ENCODE peak calls at places on chromosomes 6 and 20, in six cellular contexts. C, L, A, I, K and Q are unnamed samples.

GRCh38 chr20:41275181-41275793 is 42.2 kb downstream of the ZHX3 start:
- DNase-seq in C (no peak), L (no peak), A (peak), I (peak), K (no peak), Q (no peak)

GRCh38 chr6:46062312-46062711 is 46.7 kb upstream of the CLIC5 start:
- DNase-seq in C (no peak), L (no peak), A (no peak), I (no peak), K (peak), Q (no peak)

GRCh38 chr20:56983813-56984212 is 282.6 kb downstream of the BMP7 start:
- DNase-seq in C (no peak), L (no peak), A (no peak), I (no peak), K (no peak), Q (no peak)

GRCh38 chr6:12149944-12150510 is 137.9 kb downstream of the HIVEP1 start:
- DNase-seq in C (no peak), L (no peak), A (no peak), I (no peak), K (no peak), Q (peak)

GRCh38 chr6:45533394-45533793 is 155.7 kb upstream of the SUPT3H start:
- DNase-seq in C (no peak), L (no peak), A (no peak), I (peak), K (no peak), Q (no peak)

GRCh38 chr6:26172496-26172958 is 85.3 kb downstream of the HFE start:
- DNase-seq in C (peak), L (peak), A (peak), I (peak), K (no peak), Q (peak)

GRCh38 chr6:146985111-146985510 is 219.1 kb upstream of the STXBP5 start:
- DNase-seq in C (no peak), L (no peak), A (no peak), I (no peak), K (no peak), Q (peak)

GRCh38 chr6:141029908-141030307 is 1102.8 kb upstream of the GJE1 start:
- DNase-seq in C (no peak), L (no peak), A (no peak), I (no peak), K (no peak), Q (no peak)

GRCh38 chr6:84779917-84780316 is 15.5 kb upstream of the TBX18 start:
- DNase-seq in C (no peak), L (no peak), A (no peak), I (no peak), K (no peak), Q (no peak)

GRCh38 chr6:154895841-154896240 is 99.3 kb upstream of the TIAM2 start:
- DNase-seq in C (no peak), L (no peak), A (no peak), I (no peak), K (no peak), Q (no peak)

GRCh38 chr20:35344354-35344837 is 52.2 kb upstream of the FAM83C start:
- DNase-seq in C (no peak), L (no peak), A (peak), I (peak), K (no peak), Q (peak)

GRCh38 chr6:14396826-14397517 is 279.4 kb downstream of the CD83 start:
- DNase-seq in C (no peak), L (no peak), A (peak), I (peak), K (peak), Q (no peak)

GRCh38 chr20:63174309-63175030 is 41.5 kb downstream of the YTHDF1 start:
- DNase-seq in C (no peak), L (no peak), A (no peak), I (no peak), K (no peak), Q (no peak)

GRCh38 chr6:21396313-21396712 is 197.2 kb upstream of the SOX4 start:
- DNase-seq in C (no peak), L (no peak), A (peak), I (peak), K (peak), Q (peak)

GRCh38 chr20:38674178-38675133 is 49.8 kb upstream of the SLC32A1 start:
- DNase-seq in C (peak), L (peak), A (peak), I (peak), K (no peak), Q (peak)

GRCh38 chr20:25643735-25644134 is 19.9 kb upstream of the NANP start:
- DNase-seq in C (no peak), L (no peak), A (no peak), I (no peak), K (no peak), Q (no peak)

GRCh38 chr6:2775003-2775402 is 9.8 kb downstream of the WRNIP1 start:
- DNase-seq in C (no peak), L (no peak), A (no peak), I (no peak), K (no peak), Q (no peak)

GRCh38 chr6:140623498-140623897 is 1249.0 kb upstream of the CITED2 start:
- DNase-seq in C (no peak), L (peak), A (peak), I (peak), K (no peak), Q (peak)

GRCh38 chr6:36929607-36930006 is 24.9 kb upstream of the PI16 start:
- DNase-seq in C (no peak), L (peak), A (peak), I (peak), K (no peak), Q (peak)

GRCh38 chr6:75611702-75612375 is 10.2 kb downstream of the SENP6 start:
- DNase-seq in C (no peak), L (no peak), A (peak), I (peak), K (no peak), Q (no peak)

GRCh38 chr6:34560366-34561226 is 4.5 kb upstream of the SPDEF start:
- DNase-seq in C (no peak), L (no peak), A (peak), I (peak), K (no peak), Q (peak)

GRCh38 chr6:109743739-109744138 is 52.6 kb downstream of the FIG4 start:
- DNase-seq in C (no peak), L (peak), A (peak), I (peak), K (peak), Q (peak)

GRCh38 chr6:153814136-153814535 is 224.9 kb upstream of the OPRM1 start:
- DNase-seq in C (no peak), L (peak), A (no peak), I (no peak), K (no peak), Q (no peak)

GRCh38 chr6:12602951-12603710 is 113.4 kb upstream of the PHACTR1 start:
- DNase-seq in C (no peak), L (peak), A (peak), I (peak), K (no peak), Q (peak)

GRCh38 chr6:167302074-167302473 is 11.0 kb downstream of the UNC93A start:
- DNase-seq in C (no peak), L (no peak), A (no peak), I (no peak), K (no peak), Q (no peak)

GRCh38 chr20:21147593-21147992 is 21.7 kb downstream of the KIZ start:
- DNase-seq in C (no peak), L (no peak), A (peak), I (peak), K (no peak), Q (no peak)

GRCh38 chr6:31576897-31577341 is 1.6 kb downstream of the TNF start:
- DNase-seq in C (no peak), L (no peak), A (no peak), I (no peak), K (no peak), Q (no peak)

GRCh38 chr6:106249658-106250057 is 75.9 kb downstream of the ATG5 start:
- DNase-seq in C (no peak), L (no peak), A (no peak), I (no peak), K (no peak), Q (no peak)

GRCh38 chr6:107956586-107957164 is 1.3 kb downstream of the SEC63 start:
- DNase-seq in C (no peak), L (peak), A (peak), I (peak), K (no peak), Q (peak)

GRCh38 chr20:61483336-61484067 is 231.4 kb downstream of the CDH4 start:
- DNase-seq in C (no peak), L (no peak), A (no peak), I (no peak), K (no peak), Q (no peak)

GRCh38 chr6:158905277-158905676 is 86.1 kb upstream of the EZR start:
- DNase-seq in C (no peak), L (no peak), A (no peak), I (peak), K (no peak), Q (no peak)

GRCh38 chr6:84976516-84977420 is 212.4 kb upstream of the TBX18 start:
- DNase-seq in C (no peak), L (no peak), A (peak), I (no peak), K (no peak), Q (peak)

GRCh38 chr20:36929290-36929689 is 22.2 kb downstream of the SAMHD1 start:
- DNase-seq in C (peak), L (no peak), A (peak), I (peak), K (no peak), Q (no peak)

GRCh38 chr6:3797231-3798200 is 46.0 kb upstream of the PXDC1 start:
- DNase-seq in C (no peak), L (no peak), A (peak), I (peak), K (peak), Q (peak)

GRCh38 chr6:88359530-88360202 is 193.5 kb upstream of the CNR1 start:
- DNase-seq in C (no peak), L (no peak), A (no peak), I (no peak), K (no peak), Q (no peak)
- TF ChIP-seq CTCF in C (no peak), L (no peak), A (no peak), I (no peak), K (no peak), Q (no peak)

DNA sequence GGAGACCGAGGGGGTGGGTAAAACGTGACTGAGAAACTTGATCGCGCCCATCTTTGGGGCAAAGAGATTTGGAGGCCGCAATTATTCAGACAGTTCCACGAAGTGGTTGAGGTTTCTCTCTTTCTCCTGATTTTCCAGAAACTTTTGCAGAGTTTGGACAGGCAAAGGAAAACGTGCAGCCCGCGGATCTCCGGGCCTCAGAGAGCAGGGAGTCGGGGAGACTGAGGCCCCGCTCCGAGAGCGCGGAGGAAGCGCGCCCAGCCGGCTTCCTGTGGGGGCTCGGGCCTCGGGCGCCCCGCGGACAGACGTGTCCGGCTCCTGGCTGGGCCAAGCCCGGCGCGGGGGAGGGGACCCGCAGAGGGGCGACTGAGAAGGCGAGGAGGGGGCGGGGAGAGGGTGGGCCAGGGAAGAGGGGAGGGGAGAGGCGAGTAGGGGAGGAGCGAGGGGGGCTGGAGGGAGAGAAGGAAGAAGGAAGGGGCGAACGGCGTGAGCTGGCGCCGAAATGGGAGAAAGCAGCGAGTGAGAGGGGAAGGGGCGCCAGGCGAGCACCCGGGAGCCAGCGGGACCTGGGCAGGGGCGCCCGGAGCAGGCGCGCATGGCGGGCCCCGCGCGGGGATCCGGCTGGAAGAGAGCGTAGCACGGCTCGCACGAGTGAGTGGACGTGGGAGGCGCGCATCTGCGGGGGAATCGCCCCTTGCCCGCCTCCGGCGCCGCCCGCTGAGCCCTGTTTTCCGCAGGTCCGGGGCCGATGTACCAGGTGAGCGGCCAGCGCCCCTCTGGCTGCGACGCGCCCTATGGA is at the start of gene MDFI:
- DNase-seq in C (no peak), L (peak), A (no peak), I (no peak), K (no peak), Q (no peak)
- H3K4me3 ChIP-seq in C (peak), L (peak), A (no peak), I (no peak), K (peak), Q (peak)

GRCh38 chr6:77650098-77650663 is 2.7 kb upstream of the MEI4 start:
- DNase-seq in C (no peak), L (peak), A (no peak), I (no peak), K (no peak), Q (no peak)
- TF ChIP-seq CTCF in C (no peak), L (peak), A (no peak), I (peak), K (peak), Q (no peak)

DNA sequence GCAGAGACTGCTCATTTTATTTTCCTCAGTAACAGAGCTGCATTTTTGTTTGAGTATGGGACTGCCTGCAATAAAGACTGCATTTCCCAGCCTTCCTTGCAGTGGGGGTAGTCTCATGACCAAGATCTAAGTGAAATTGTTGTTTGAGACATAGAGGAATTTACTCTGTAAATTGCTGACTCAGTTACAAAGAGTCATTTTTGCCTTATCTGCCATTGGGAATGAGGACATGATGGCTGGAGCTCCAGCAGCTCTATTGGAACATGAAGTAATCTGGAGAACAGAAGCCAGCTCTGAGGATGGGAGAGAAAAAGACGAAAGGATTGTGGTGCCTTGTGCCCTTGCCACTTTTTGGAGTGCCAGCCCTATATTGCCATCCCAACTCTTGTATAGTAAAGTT is 2.1 kb upstream of the CST11 start:
- DNase-seq in C (no peak), L (no peak), A (no peak), I (no peak), K (no peak), Q (no peak)
- H3K4me3 ChIP-seq in C (no peak), L (no peak), A (no peak), I (no peak), K (no peak), Q (no peak)

DNA sequence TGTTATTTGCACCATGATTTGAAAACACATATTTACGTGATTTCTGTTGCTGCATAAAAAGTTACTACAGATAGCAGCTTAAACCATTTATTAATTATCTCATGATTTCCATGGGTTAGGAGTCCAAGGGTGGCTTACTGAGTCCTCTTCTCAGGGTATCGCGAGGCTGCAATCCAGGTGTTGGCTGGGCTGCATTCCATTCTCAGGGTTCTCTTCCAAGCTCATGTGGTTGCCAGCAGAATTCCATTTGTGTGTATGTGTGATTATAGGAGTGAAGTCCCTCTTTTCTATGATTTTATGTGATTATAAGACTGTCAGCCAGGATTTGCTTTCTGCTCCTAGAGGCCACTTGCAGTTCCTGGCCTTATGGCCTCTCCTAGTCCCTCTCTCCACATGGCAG is 135.1 kb downstream of the FAM83B start:
- DNase-seq in C (no peak), L (no peak), A (peak), I (peak), K (no peak), Q (no peak)
- TF ChIP-seq CTCF in C (no peak), L (no peak), A (no peak), I (no peak), K (no peak), Q (no peak)

DNA sequence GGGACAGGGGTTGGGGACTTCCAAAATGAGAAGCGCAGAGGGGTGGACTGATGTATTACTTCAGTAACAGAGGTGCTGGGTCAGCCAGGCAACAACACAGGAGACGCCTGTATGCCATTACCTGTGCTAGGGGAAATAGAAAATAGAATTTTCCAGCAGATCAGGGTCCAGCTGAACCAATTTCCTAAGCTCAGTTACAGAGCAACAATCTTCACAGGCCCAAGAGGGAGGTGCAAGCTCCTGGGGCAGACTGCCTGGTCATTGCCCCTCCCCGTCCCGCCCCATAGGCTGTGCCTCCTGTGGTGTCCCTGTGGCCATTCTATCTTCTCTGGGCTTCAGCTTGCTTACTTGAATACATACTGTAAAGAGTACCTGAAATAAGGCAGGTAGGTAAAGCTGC is 3.7 kb downstream of the KCNK5 start:
- DNase-seq in C (no peak), L (no peak), A (no peak), I (no peak), K (no peak), Q (no peak)
- H3K4me3 ChIP-seq in C (no peak), L (no peak), A (no peak), I (no peak), K (no peak), Q (no peak)